ENCODE peak calls at places on chromosomes 13 and 19, in ten cellular contexts. One of them, this sample, is unnamed.

GRCh38 chr13:49890376-49890775 is 45.8 kb downstream of the SPRYD7 start:
- DNase-seq in KBM-7: no peak
- DNase-seq in HFFc6: no peak
- DNase-seq in activated CD4-positive, CD25-positive, alpha-beta regulatory T cell treated with anti-CD3 and anti-CD28 coated beads, Interleukin-2, amount 50 U/mL, for 16 hours: no peak
- DNase-seq in neural progenitor cell: no peak
- DNase-seq in activated naive CD8-positive, alpha-beta T cell treated with anti-CD3 and anti-CD28 coated beads, Interleukin-2, amount 50 U/mL, for 16 hours: no peak
- DNase-seq in HAP-1: no peak
- DNase-seq in activated gamma-delta T cell treated with Interleukin-2 at 50 U/mL for 16 hours: no peak
- DNase-seq in EL: no peak
- DNase-seq in LHCN-M2: no peak
- DNase-seq in this sample: no peak

GRCh38 chr13:49533586-49534269 is 38.0 kb downstream of the PHF11 start:
- DNase-seq in activated naive CD8-positive, alpha-beta T cell treated with anti-CD3 and anti-CD28 coated beads, Interleukin-2, amount 50 U/mL, for 16 hours: no peak
- DNase-seq in LHCN-M2: no peak
- DNase-seq in HAP-1: no peak
- DNase-seq in activated CD4-positive, CD25-positive, alpha-beta regulatory T cell treated with anti-CD3 and anti-CD28 coated beads, Interleukin-2, amount 50 U/mL, for 16 hours: no peak
- DNase-seq in activated gamma-delta T cell treated with Interleukin-2 at 50 U/mL for 16 hours: no peak
- DNase-seq in neural progenitor cell: no peak
- DNase-seq in KBM-7: peak
- DNase-seq in EL: no peak
- DNase-seq in HFFc6: no peak
- DNase-seq in this sample: no peak

GRCh38 chr19:11693505-11694499 is 44.9 kb downstream of the ZNF823 start:
- DNase-seq in neural progenitor cell: peak
- DNase-seq in KBM-7: peak
- DNase-seq in HFFc6: peak
- DNase-seq in HAP-1: peak
- DNase-seq in activated naive CD8-positive, alpha-beta T cell treated with anti-CD3 and anti-CD28 coated beads, Interleukin-2, amount 50 U/mL, for 16 hours: no peak
- DNase-seq in LHCN-M2: peak
- DNase-seq in activated gamma-delta T cell treated with Interleukin-2 at 50 U/mL for 16 hours: no peak
- DNase-seq in EL: peak
- DNase-seq in activated CD4-positive, CD25-positive, alpha-beta regulatory T cell treated with anti-CD3 and anti-CD28 coated beads, Interleukin-2, amount 50 U/mL, for 16 hours: no peak
- DNase-seq in this sample: peak

GRCh38 chr13:33383724-33384577 is 98.4 kb upstream of the STARD13 start:
- DNase-seq in KBM-7: no peak
- DNase-seq in activated naive CD8-positive, alpha-beta T cell treated with anti-CD3 and anti-CD28 coated beads, Interleukin-2, amount 50 U/mL, for 16 hours: no peak
- DNase-seq in EL: no peak
- DNase-seq in activated CD4-positive, CD25-positive, alpha-beta regulatory T cell treated with anti-CD3 and anti-CD28 coated beads, Interleukin-2, amount 50 U/mL, for 16 hours: no peak
- DNase-seq in HFFc6: no peak
- DNase-seq in neural progenitor cell: no peak
- DNase-seq in HAP-1: no peak
- DNase-seq in activated gamma-delta T cell treated with Interleukin-2 at 50 U/mL for 16 hours: no peak
- DNase-seq in LHCN-M2: no peak
- DNase-seq in this sample: no peak

GRCh38 chr19:44757735-44758505 is 9.4 kb downstream of the BCL3 start:
- DNase-seq in EL: no peak
- DNase-seq in activated naive CD8-positive, alpha-beta T cell treated with anti-CD3 and anti-CD28 coated beads, Interleukin-2, amount 50 U/mL, for 16 hours: no peak
- DNase-seq in LHCN-M2: no peak
- DNase-seq in activated CD4-positive, CD25-positive, alpha-beta regulatory T cell treated with anti-CD3 and anti-CD28 coated beads, Interleukin-2, amount 50 U/mL, for 16 hours: no peak
- DNase-seq in KBM-7: no peak
- DNase-seq in HFFc6: peak
- DNase-seq in neural progenitor cell: peak
- DNase-seq in HAP-1: no peak
- DNase-seq in activated gamma-delta T cell treated with Interleukin-2 at 50 U/mL for 16 hours: no peak
- DNase-seq in this sample: no peak

GRCh38 chr13:43401364-43401763 is 378.0 kb downstream of the DNAJC15 start:
- DNase-seq in activated gamma-delta T cell treated with Interleukin-2 at 50 U/mL for 16 hours: no peak
- DNase-seq in activated CD4-positive, CD25-positive, alpha-beta regulatory T cell treated with anti-CD3 and anti-CD28 coated beads, Interleukin-2, amount 50 U/mL, for 16 hours: no peak
- DNase-seq in KBM-7: no peak
- DNase-seq in activated naive CD8-positive, alpha-beta T cell treated with anti-CD3 and anti-CD28 coated beads, Interleukin-2, amount 50 U/mL, for 16 hours: no peak
- DNase-seq in HFFc6: no peak
- DNase-seq in neural progenitor cell: no peak
- DNase-seq in LHCN-M2: no peak
- DNase-seq in HAP-1: no peak
- DNase-seq in EL: no peak
- DNase-seq in this sample: no peak

GRCh38 chr13:21413013-21413412 is 46.1 kb downstream of the ZDHHC20 start:
- DNase-seq in neural progenitor cell: no peak
- DNase-seq in activated naive CD8-positive, alpha-beta T cell treated with anti-CD3 and anti-CD28 coated beads, Interleukin-2, amount 50 U/mL, for 16 hours: no peak
- DNase-seq in HAP-1: no peak
- DNase-seq in activated CD4-positive, CD25-positive, alpha-beta regulatory T cell treated with anti-CD3 and anti-CD28 coated beads, Interleukin-2, amount 50 U/mL, for 16 hours: no peak
- DNase-seq in activated gamma-delta T cell treated with Interleukin-2 at 50 U/mL for 16 hours: no peak
- DNase-seq in HFFc6: no peak
- DNase-seq in LHCN-M2: peak
- DNase-seq in KBM-7: no peak
- DNase-seq in EL: peak
- DNase-seq in this sample: no peak

GRCh38 chr19:53432088-53432661 is 391 bp downstream of the ZNF761 start:
- DNase-seq in KBM-7: peak
- DNase-seq in HAP-1: peak
- DNase-seq in HFFc6: peak
- DNase-seq in LHCN-M2: peak
- DNase-seq in neural progenitor cell: peak
- DNase-seq in activated naive CD8-positive, alpha-beta T cell treated with anti-CD3 and anti-CD28 coated beads, Interleukin-2, amount 50 U/mL, for 16 hours: no peak
- DNase-seq in EL: peak
- DNase-seq in activated CD4-positive, CD25-positive, alpha-beta regulatory T cell treated with anti-CD3 and anti-CD28 coated beads, Interleukin-2, amount 50 U/mL, for 16 hours: no peak
- DNase-seq in activated gamma-delta T cell treated with Interleukin-2 at 50 U/mL for 16 hours: peak
- DNase-seq in this sample: no peak

GRCh38 chr13:111031531-111031961 is 83.6 kb upstream of the ARHGEF7 start:
- DNase-seq in activated naive CD8-positive, alpha-beta T cell treated with anti-CD3 and anti-CD28 coated beads, Interleukin-2, amount 50 U/mL, for 16 hours: no peak
- DNase-seq in KBM-7: no peak
- DNase-seq in activated CD4-positive, CD25-positive, alpha-beta regulatory T cell treated with anti-CD3 and anti-CD28 coated beads, Interleukin-2, amount 50 U/mL, for 16 hours: no peak
- DNase-seq in EL: peak
- DNase-seq in HFFc6: peak
- DNase-seq in HAP-1: no peak
- DNase-seq in neural progenitor cell: no peak
- DNase-seq in activated gamma-delta T cell treated with Interleukin-2 at 50 U/mL for 16 hours: no peak
- DNase-seq in LHCN-M2: peak
- DNase-seq in this sample: no peak

GRCh38 chr13:42548731-42549554 is 25.0 kb upstream of the TNFSF11 start:
- DNase-seq in neural progenitor cell: no peak
- DNase-seq in activated CD4-positive, CD25-positive, alpha-beta regulatory T cell treated with anti-CD3 and anti-CD28 coated beads, Interleukin-2, amount 50 U/mL, for 16 hours: no peak
- DNase-seq in HAP-1: no peak
- DNase-seq in activated gamma-delta T cell treated with Interleukin-2 at 50 U/mL for 16 hours: no peak
- DNase-seq in HFFc6: no peak
- DNase-seq in EL: no peak
- DNase-seq in LHCN-M2: peak
- DNase-seq in activated naive CD8-positive, alpha-beta T cell treated with anti-CD3 and anti-CD28 coated beads, Interleukin-2, amount 50 U/mL, for 16 hours: no peak
- DNase-seq in KBM-7: peak
- DNase-seq in this sample: no peak

GRCh38 chr19:19120308-19121156 is 17.7 kb downstream of the TMEM161A start:
- DNase-seq in activated gamma-delta T cell treated with Interleukin-2 at 50 U/mL for 16 hours: no peak
- DNase-seq in HAP-1: peak
- DNase-seq in EL: peak
- DNase-seq in KBM-7: peak
- DNase-seq in neural progenitor cell: peak
- DNase-seq in activated CD4-positive, CD25-positive, alpha-beta regulatory T cell treated with anti-CD3 and anti-CD28 coated beads, Interleukin-2, amount 50 U/mL, for 16 hours: no peak
- DNase-seq in LHCN-M2: no peak
- DNase-seq in HFFc6: no peak
- DNase-seq in activated naive CD8-positive, alpha-beta T cell treated with anti-CD3 and anti-CD28 coated beads, Interleukin-2, amount 50 U/mL, for 16 hours: no peak
- DNase-seq in this sample: peak

GRCh38 chr19:15293751-15294505 is 38.4 kb downstream of the BRD4 start:
- DNase-seq in LHCN-M2: peak
- DNase-seq in KBM-7: no peak
- DNase-seq in HAP-1: no peak
- DNase-seq in neural progenitor cell: no peak
- DNase-seq in activated gamma-delta T cell treated with Interleukin-2 at 50 U/mL for 16 hours: no peak
- DNase-seq in activated CD4-positive, CD25-positive, alpha-beta regulatory T cell treated with anti-CD3 and anti-CD28 coated beads, Interleukin-2, amount 50 U/mL, for 16 hours: no peak
- DNase-seq in HFFc6: no peak
- DNase-seq in activated naive CD8-positive, alpha-beta T cell treated with anti-CD3 and anti-CD28 coated beads, Interleukin-2, amount 50 U/mL, for 16 hours: no peak
- DNase-seq in EL: no peak
- DNase-seq in this sample: no peak

GRCh38 chr13:24613755-24614154 is 66.5 kb upstream of the ATP12A start:
- DNase-seq in activated naive CD8-positive, alpha-beta T cell treated with anti-CD3 and anti-CD28 coated beads, Interleukin-2, amount 50 U/mL, for 16 hours: no peak
- DNase-seq in activated CD4-positive, CD25-positive, alpha-beta regulatory T cell treated with anti-CD3 and anti-CD28 coated beads, Interleukin-2, amount 50 U/mL, for 16 hours: no peak
- DNase-seq in neural progenitor cell: no peak
- DNase-seq in KBM-7: no peak
- DNase-seq in LHCN-M2: no peak
- DNase-seq in activated gamma-delta T cell treated with Interleukin-2 at 50 U/mL for 16 hours: no peak
- DNase-seq in EL: no peak
- DNase-seq in HAP-1: no peak
- DNase-seq in HFFc6: no peak
- DNase-seq in this sample: no peak

GRCh38 chr13:19117913-19118739 is 63.5 kb downstream of the TUBA3C start:
- DNase-seq in EL: no peak
- DNase-seq in activated CD4-positive, CD25-positive, alpha-beta regulatory T cell treated with anti-CD3 and anti-CD28 coated beads, Interleukin-2, amount 50 U/mL, for 16 hours: no peak
- DNase-seq in KBM-7: no peak
- DNase-seq in LHCN-M2: no peak
- DNase-seq in activated naive CD8-positive, alpha-beta T cell treated with anti-CD3 and anti-CD28 coated beads, Interleukin-2, amount 50 U/mL, for 16 hours: no peak
- DNase-seq in neural progenitor cell: no peak
- DNase-seq in HAP-1: no peak
- DNase-seq in activated gamma-delta T cell treated with Interleukin-2 at 50 U/mL for 16 hours: no peak
- DNase-seq in HFFc6: no peak
- DNase-seq in this sample: no peak

GRCh38 chr13:32538234-32538620 is 368 bp downstream of the N4BP2L2 start:
- DNase-seq in LHCN-M2: no peak
- DNase-seq in activated CD4-positive, CD25-positive, alpha-beta regulatory T cell treated with anti-CD3 and anti-CD28 coated beads, Interleukin-2, amount 50 U/mL, for 16 hours: no peak
- DNase-seq in HAP-1: peak
- DNase-seq in activated naive CD8-positive, alpha-beta T cell treated with anti-CD3 and anti-CD28 coated beads, Interleukin-2, amount 50 U/mL, for 16 hours: no peak
- DNase-seq in activated gamma-delta T cell treated with Interleukin-2 at 50 U/mL for 16 hours: no peak
- DNase-seq in neural progenitor cell: peak
- DNase-seq in KBM-7: peak
- DNase-seq in HFFc6: peak
- DNase-seq in EL: peak
- DNase-seq in this sample: no peak

GRCh38 chr13:99228737-99229691 is 28.4 kb downstream of the UBAC2 start:
- DNase-seq in activated gamma-delta T cell treated with Interleukin-2 at 50 U/mL for 16 hours: no peak
- DNase-seq in neural progenitor cell: no peak
- DNase-seq in KBM-7: peak
- DNase-seq in activated CD4-positive, CD25-positive, alpha-beta regulatory T cell treated with anti-CD3 and anti-CD28 coated beads, Interleukin-2, amount 50 U/mL, for 16 hours: no peak
- DNase-seq in LHCN-M2: peak
- DNase-seq in HFFc6: peak
- DNase-seq in EL: peak
- DNase-seq in HAP-1: no peak
- DNase-seq in activated naive CD8-positive, alpha-beta T cell treated with anti-CD3 and anti-CD28 coated beads, Interleukin-2, amount 50 U/mL, for 16 hours: no peak
- DNase-seq in this sample: no peak

GRCh38 chr13:107799001-107799400 is 416.3 kb downstream of the LIG4 start:
- DNase-seq in neural progenitor cell: no peak
- DNase-seq in EL: no peak
- DNase-seq in HFFc6: no peak
- DNase-seq in activated naive CD8-positive, alpha-beta T cell treated with anti-CD3 and anti-CD28 coated beads, Interleukin-2, amount 50 U/mL, for 16 hours: no peak
- DNase-seq in activated CD4-positive, CD25-positive, alpha-beta regulatory T cell treated with anti-CD3 and anti-CD28 coated beads, Interleukin-2, amount 50 U/mL, for 16 hours: no peak
- DNase-seq in KBM-7: no peak
- DNase-seq in HAP-1: no peak
- DNase-seq in LHCN-M2: no peak
- DNase-seq in activated gamma-delta T cell treated with Interleukin-2 at 50 U/mL for 16 hours: no peak
- DNase-seq in this sample: no peak

GRCh38 chr13:111656439-111656838 is 336.0 kb downstream of the TEX29 start:
- DNase-seq in LHCN-M2: no peak
- DNase-seq in EL: no peak
- DNase-seq in HAP-1: no peak
- DNase-seq in activated gamma-delta T cell treated with Interleukin-2 at 50 U/mL for 16 hours: no peak
- DNase-seq in KBM-7: no peak
- DNase-seq in activated naive CD8-positive, alpha-beta T cell treated with anti-CD3 and anti-CD28 coated beads, Interleukin-2, amount 50 U/mL, for 16 hours: no peak
- DNase-seq in neural progenitor cell: no peak
- DNase-seq in activated CD4-positive, CD25-positive, alpha-beta regulatory T cell treated with anti-CD3 and anti-CD28 coated beads, Interleukin-2, amount 50 U/mL, for 16 hours: no peak
- DNase-seq in HFFc6: no peak
- DNase-seq in this sample: no peak

GRCh38 chr19:4913996-4914735 is 4.9 kb downstream of the UHRF1 start:
- DNase-seq in neural progenitor cell: no peak
- DNase-seq in EL: peak
- DNase-seq in LHCN-M2: peak
- DNase-seq in activated gamma-delta T cell treated with Interleukin-2 at 50 U/mL for 16 hours: peak
- DNase-seq in activated naive CD8-positive, alpha-beta T cell treated with anti-CD3 and anti-CD28 coated beads, Interleukin-2, amount 50 U/mL, for 16 hours: no peak
- DNase-seq in HFFc6: peak
- DNase-seq in KBM-7: no peak
- DNase-seq in activated CD4-positive, CD25-positive, alpha-beta regulatory T cell treated with anti-CD3 and anti-CD28 coated beads, Interleukin-2, amount 50 U/mL, for 16 hours: no peak
- DNase-seq in HAP-1: peak
- DNase-seq in this sample: no peak

GRCh38 chr19:13022859-13023636 is 27.8 kb downstream of the NFIX start:
- DNase-seq in HFFc6: peak
- DNase-seq in neural progenitor cell: peak
- DNase-seq in activated gamma-delta T cell treated with Interleukin-2 at 50 U/mL for 16 hours: no peak
- DNase-seq in HAP-1: peak
- DNase-seq in EL: peak
- DNase-seq in activated naive CD8-positive, alpha-beta T cell treated with anti-CD3 and anti-CD28 coated beads, Interleukin-2, amount 50 U/mL, for 16 hours: no peak
- DNase-seq in LHCN-M2: peak
- DNase-seq in KBM-7: peak
- DNase-seq in activated CD4-positive, CD25-positive, alpha-beta regulatory T cell treated with anti-CD3 and anti-CD28 coated beads, Interleukin-2, amount 50 U/mL, for 16 hours: no peak
- DNase-seq in this sample: no peak

GRCh38 chr19:35249146-35249847 is 495 bp downstream of the LSR start:
- DNase-seq in HFFc6: no peak
- DNase-seq in HAP-1: peak
- DNase-seq in EL: no peak
- DNase-seq in activated CD4-positive, CD25-positive, alpha-beta regulatory T cell treated with anti-CD3 and anti-CD28 coated beads, Interleukin-2, amount 50 U/mL, for 16 hours: no peak
- DNase-seq in KBM-7: no peak
- DNase-seq in activated gamma-delta T cell treated with Interleukin-2 at 50 U/mL for 16 hours: peak
- DNase-seq in activated naive CD8-positive, alpha-beta T cell treated with anti-CD3 and anti-CD28 coated beads, Interleukin-2, amount 50 U/mL, for 16 hours: no peak
- DNase-seq in neural progenitor cell: peak
- DNase-seq in LHCN-M2: no peak
- DNase-seq in this sample: no peak

GRCh38 chr19:49271080-49271753 is 53.8 kb downstream of the SLC6A16 start:
- DNase-seq in activated gamma-delta T cell treated with Interleukin-2 at 50 U/mL for 16 hours: no peak
- DNase-seq in LHCN-M2: peak
- DNase-seq in activated naive CD8-positive, alpha-beta T cell treated with anti-CD3 and anti-CD28 coated beads, Interleukin-2, amount 50 U/mL, for 16 hours: no peak
- DNase-seq in HFFc6: no peak
- DNase-seq in HAP-1: no peak
- DNase-seq in KBM-7: no peak
- DNase-seq in neural progenitor cell: no peak
- DNase-seq in activated CD4-positive, CD25-positive, alpha-beta regulatory T cell treated with anti-CD3 and anti-CD28 coated beads, Interleukin-2, amount 50 U/mL, for 16 hours: no peak
- DNase-seq in EL: no peak
- DNase-seq in this sample: no peak

This sample was measured in NT2/D1.